ENCODE peak calls at places on chromosomes 1 and 21, in seven cellular contexts. L is sigmoid colon, D is kidney, B is lower leg skin, J is pancreas, Y is neural progenitor cell, K is stomach. O is an unnamed sample.

GRCh38 chr1:158506369-158506987 is 34.5 kb downstream of the OR10R2 start:
- DNase-seq in L (no peak), D (no peak), B (no peak), J (no peak), Y (peak), K (no peak), O (no peak)

GRCh38 chr1:37931148-37931492 is 15.7 kb downstream of the INPP5B start:
- DNase-seq in L (no peak), D (no peak), B (no peak), J (no peak), Y (no peak), K (no peak), O (no peak)

GRCh38 chr1:50620680-50621329 is 197.6 kb upstream of the DMRTA2 start:
- DNase-seq in L (no peak), D (peak), B (no peak), J (no peak), Y (peak), K (peak), O (no peak)

GRCh38 chr1:208544794-208545193 is 300.6 kb upstream of the PLXNA2 start:
- DNase-seq in L (no peak), D (no peak), B (no peak), J (no peak), Y (no peak), K (no peak), O (no peak)

GRCh38 chr21:34623519-34623918 is 8.6 kb upstream of the RCAN1 start:
- DNase-seq in L (no peak), D (no peak), B (peak), J (no peak), Y (no peak), K (no peak), O (no peak)

GRCh38 chr1:190563230-190563629 is 85.6 kb upstream of the BRINP3 start:
- DNase-seq in L (no peak), D (no peak), B (no peak), J (no peak), Y (no peak), K (no peak), O (no peak)

GRCh38 chr1:166950156-166950555 is 25.2 kb downstream of the ILDR2 start:
- DNase-seq in L (no peak), D (no peak), B (no peak), J (no peak), Y (peak), K (no peak), O (no peak)

GRCh38 chr21:35651166-35651565 is 409.2 kb downstream of the SETD4 start:
- DNase-seq in L (no peak), D (no peak), B (no peak), J (no peak), Y (peak), K (no peak), O (no peak)

GRCh38 chr21:25307489-25307888 is 299.8 kb downstream of the MRPL39 start:
- DNase-seq in L (no peak), D (no peak), B (no peak), J (no peak), Y (no peak), K (no peak), O (no peak)

GRCh38 chr1:232980336-232980978 is 30.0 kb downstream of the NTPCR start:
- DNase-seq in L (no peak), D (no peak), B (peak), J (no peak), Y (no peak), K (no peak), O (no peak)

GRCh38 chr1:61561666-61562065 is 163.3 kb downstream of the TM2D1 start:
- DNase-seq in L (no peak), D (no peak), B (no peak), J (no peak), Y (no peak), K (no peak), O (no peak)

GRCh38 chr1:9197186-9198099 is 37.1 kb upstream of the H6PD start:
- DNase-seq in L (no peak), D (no peak), B (no peak), J (no peak), Y (no peak), K (no peak), O (no peak)

GRCh38 chr21:39972471-39972870 is 105.2 kb downstream of the PCP4 start:
- DNase-seq in L (no peak), D (no peak), B (peak), J (no peak), Y (no peak), K (no peak), O (no peak)

GRCh38 chr1:10598088-10598712 is 123.5 kb downstream of the PEX14 start:
- DNase-seq in L (peak), D (no peak), B (no peak), J (no peak), Y (peak), K (peak), O (no peak)

GRCh38 chr1:161763522-161764098 is 2.5 kb upstream of the ATF6 start:
- DNase-seq in L (no peak), D (no peak), B (no peak), J (no peak), Y (peak), K (peak), O (no peak)

GRCh38 chr1:55437692-55438091 is 222.5 kb upstream of the USP24 start:
- DNase-seq in L (no peak), D (no peak), B (no peak), J (no peak), Y (no peak), K (no peak), O (no peak)

GRCh38 chr1:96845464-96845863 is 123.9 kb downstream of the PTBP2 start:
- DNase-seq in L (no peak), D (no peak), B (no peak), J (peak), Y (peak), K (peak), O (no peak)

GRCh38 chr1:36323636-36324321 is at the start of gene EVA1B:
- DNase-seq in L (peak), D (peak), B (peak), J (peak), Y (peak), K (peak), O (no peak)

GRCh38 chr1:109767596-109768334 is 4.0 kb upstream of the EPS8L3 start:
- DNase-seq in L (no peak), D (peak), B (peak), J (peak), Y (no peak), K (peak), O (no peak)

GRCh38 chr21:8990326-8991087 is 1530.9 kb upstream of the TPTE start:
- DNase-seq in L (peak), D (no peak), B (peak), J (no peak), Y (no peak), K (no peak), O (no peak)

GRCh38 chr1:238658766-238659165 is 727.6 kb upstream of the CHRM3 start:
- DNase-seq in L (no peak), D (no peak), B (no peak), J (no peak), Y (no peak), K (no peak), O (no peak)

GRCh38 chr1:203754455-203754864 is 10.5 kb upstream of the LAX1 start:
- DNase-seq in L (no peak), D (no peak), B (no peak), J (no peak), Y (no peak), K (no peak), O (no peak)

GRCh38 chr1:202205523-202206190 is 12.1 kb downstream of the LGR6 start:
- DNase-seq in L (no peak), D (no peak), B (no peak), J (no peak), Y (peak), K (no peak), O (no peak)

GRCh38 chr1:22323846-22324504 is 127.7 kb upstream of the ZBTB40 start:
- DNase-seq in L (peak), D (peak), B (peak), J (no peak), Y (no peak), K (peak), O (no peak)

DNA sequence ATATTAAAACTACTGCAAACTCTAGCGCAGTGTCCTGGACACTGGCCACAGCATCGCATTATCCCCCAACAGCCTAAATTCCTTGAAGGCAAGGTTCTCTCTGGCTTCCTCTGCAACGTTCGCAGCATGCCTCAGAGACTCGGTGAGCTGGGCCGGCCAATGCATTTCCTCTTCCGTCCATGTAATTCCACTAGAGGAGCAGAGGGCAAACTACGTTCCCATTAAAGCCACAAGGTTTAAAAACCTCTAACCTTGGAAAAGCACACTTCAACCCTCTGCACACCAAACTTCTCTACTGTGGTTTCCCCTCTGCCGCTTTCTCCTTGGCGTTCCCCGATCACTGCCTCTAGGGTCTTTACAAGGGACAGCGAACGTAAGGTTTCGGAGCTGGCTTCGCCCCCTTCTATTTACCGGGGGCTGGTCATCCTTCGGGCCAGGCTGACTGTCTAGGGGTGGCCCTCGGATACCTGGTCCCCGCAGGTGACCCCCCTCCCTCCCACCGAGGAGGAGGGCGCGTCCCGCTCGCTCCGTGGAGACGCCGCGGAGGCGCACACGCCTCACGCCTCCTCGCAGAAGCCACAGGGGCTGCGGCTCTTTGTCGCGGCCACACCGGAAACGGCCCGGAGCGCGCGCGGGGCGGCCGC is 451 bp upstream of the SMYD2 start:
- DNase-seq in L (no peak), D (peak), B (peak), J (no peak), Y (peak), K (peak), O (no peak)
- TF ChIP-seq CTCF in L (no peak), D (no peak), B (no peak), J (no peak), Y (no peak), K (no peak), O (no peak)

GRCh38 chr1:93635614-93636543 is 45.8 kb downstream of the BCAR3 start:
- DNase-seq in L (no peak), D (no peak), B (peak), J (no peak), Y (peak), K (no peak), O (no peak)
- H3K4me3 ChIP-seq in L (no peak), D (no peak), B (no peak), J (no peak), Y (peak), K (no peak), O (no peak)

GRCh38 chr1:183470961-183471747 is 1.1 kb upstream of the SMG7 start:
- DNase-seq in L (peak), D (peak), B (peak), J (peak), Y (peak), K (peak), O (peak)

GRCh38 chr1:183472488-183473285 is at the start of gene SMG7:
- DNase-seq in L (no peak), D (peak), B (peak), J (no peak), Y (peak), K (peak), O (no peak)

GRCh38 chr1:183470147-183470960 is 1.9 kb upstream of the SMG7 start:
- DNase-seq in L (peak), D (peak), B (peak), J (peak), Y (peak), K (peak), O (peak)

GRCh38 chr1:183473286-183473536 is 912 bp downstream of the SMG7 start:
- DNase-seq in L (no peak), D (no peak), B (no peak), J (no peak), Y (no peak), K (no peak), O (no peak)

DNA sequence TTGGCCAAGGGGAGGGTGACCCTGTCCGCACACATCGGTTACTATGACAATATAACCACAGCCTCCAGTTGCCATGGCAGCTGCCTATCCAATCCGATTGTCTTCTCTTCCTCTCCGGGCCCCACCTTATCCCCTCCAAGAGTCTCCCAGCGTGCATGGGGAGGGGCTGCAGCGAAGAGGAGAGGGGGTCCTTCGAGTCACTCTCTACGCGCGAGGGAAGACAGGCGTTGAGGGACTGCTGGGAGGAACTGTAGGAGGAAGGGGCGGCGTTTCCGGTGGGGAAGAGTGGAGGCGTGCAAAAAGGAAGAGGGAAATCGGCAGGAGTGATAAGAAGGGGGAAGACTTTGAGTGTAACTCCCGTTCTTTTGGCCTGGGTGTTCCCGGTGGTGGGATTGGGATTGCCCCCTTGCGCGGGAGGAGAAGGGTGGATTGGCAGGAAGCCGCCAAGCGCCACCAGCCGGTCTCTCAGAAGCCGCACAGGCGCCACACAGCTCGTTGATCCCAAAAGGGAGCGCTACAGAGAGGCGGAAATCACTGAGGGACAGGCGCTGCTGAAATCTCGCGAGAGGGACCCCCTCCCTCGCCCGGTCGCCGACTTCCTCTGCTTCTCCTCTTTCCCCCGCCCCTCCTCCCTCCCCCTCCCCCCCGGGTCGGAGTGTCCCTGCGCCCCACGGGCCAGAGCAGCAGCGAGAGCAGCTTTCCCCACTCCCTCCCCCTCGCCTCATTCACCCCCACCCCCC is 381 bp upstream of the SMG7 start:
- DNase-seq in L (peak), D (peak), B (peak), J (peak), Y (peak), K (peak), O (peak)
- TF ChIP-seq CTCF in L (no peak), D (no peak), B (no peak), J (no peak), Y (peak), K (no peak), O (no peak)

DNA sequence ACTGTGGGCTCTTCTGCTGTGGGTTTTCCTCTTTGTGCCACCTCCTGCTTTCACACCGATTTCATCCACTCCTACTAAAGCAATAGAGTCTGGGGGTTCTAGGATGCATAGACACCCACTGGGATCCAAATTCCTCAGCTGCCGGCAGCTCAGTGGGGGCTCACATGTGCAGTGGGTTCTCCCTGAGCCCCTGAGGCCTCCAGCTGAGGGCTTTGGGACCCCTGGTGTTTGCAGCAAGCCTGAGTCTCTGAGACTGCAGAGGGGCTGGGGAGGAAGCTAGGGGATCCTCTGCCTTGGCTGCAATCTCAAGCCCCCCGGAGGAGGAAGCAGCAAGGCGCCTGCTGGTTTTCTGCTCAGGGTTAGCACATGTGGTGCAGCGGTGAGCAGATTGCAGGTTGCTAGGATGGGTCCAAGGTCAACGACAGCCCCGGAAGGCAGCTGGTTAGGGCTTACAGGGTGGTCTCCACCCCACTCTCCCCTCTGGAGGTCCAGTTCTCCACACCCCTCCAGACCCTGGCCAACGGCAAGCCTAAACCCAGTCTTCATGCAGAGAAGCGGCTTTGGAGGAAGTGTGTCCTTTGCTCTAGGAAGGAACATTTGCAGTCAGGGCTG is 269.3 kb upstream of the VAMP3 start:
- DNase-seq in L (no peak), D (no peak), B (no peak), J (no peak), Y (no peak), K (no peak), O (no peak)
- H3K4me3 ChIP-seq in L (no peak), D (no peak), B (no peak), J (no peak), Y (no peak), K (no peak), O (no peak)

DNA sequence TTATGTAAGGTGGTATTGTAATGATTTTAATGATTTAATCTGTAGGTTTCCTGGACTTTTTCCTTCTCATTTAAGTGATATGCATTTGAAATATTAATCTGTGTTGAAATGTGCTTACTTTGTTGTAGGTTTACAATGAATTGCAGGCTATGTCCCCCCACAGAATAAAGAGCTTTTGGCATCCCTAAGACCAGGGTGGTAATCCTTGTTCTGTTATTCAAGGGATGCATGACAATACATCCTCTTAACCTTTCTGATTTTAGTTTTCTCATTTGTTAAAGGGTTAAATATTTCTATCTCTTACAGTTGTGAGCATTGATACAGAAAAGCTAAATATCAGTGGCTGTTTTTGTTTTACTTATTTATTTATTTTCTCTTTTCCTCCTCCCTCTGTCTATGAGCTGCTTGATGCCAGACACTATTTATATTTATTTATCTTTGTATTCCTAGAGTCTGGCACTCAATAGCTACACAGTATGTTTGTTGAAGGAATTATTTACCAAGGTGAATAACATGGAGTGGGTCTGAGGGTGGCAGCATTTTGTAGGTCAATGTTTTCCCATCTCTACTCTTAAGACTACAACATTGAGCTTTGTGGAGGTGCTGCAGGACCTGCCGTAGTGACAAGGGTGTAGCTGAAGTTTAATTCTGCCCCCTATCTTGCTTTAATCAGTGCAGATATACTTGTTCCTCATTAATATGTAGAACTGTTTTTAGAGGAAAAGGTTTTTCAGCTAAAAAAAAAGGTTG is 19.9 kb upstream of the ADGRL2 start:
- DNase-seq in L (no peak), D (no peak), B (no peak), J (no peak), Y (no peak), K (no peak), O (no peak)
- TF ChIP-seq CTCF in L (no peak), D (no peak), B (no peak), J (no peak), Y (no peak), K (no peak), O (no peak)

GRCh38 chr21:44062380-44062779 is 44.8 kb upstream of the PWP2 start:
- DNase-seq in L (no peak), D (no peak), B (peak), J (no peak), Y (no peak), K (no peak), O (no peak)
- H3K4me3 ChIP-seq in L (no peak), D (no peak), B (no peak), J (no peak), Y (no peak), K (no peak), O (no peak)

DNA sequence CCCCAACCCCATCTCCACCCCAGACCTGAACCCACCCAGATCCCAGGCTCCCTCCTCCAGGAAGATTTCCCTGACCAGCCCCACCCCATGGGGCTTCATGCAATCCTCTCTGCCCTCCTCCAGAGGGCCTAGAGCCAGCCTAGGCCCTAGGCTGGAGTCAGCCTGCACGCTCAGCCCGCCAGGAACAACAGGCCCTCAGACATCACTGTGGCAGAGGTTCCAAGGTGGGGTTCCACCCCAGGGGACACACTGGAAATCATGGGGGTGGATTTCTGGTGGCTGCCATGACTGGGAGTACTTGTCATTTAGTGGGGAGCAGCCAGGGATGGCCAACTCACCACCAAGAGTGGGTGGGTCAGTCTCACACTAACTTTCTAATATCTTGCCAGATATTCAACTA is 122.0 kb downstream of the GLIS1 start:
- DNase-seq in L (peak), D (no peak), B (peak), J (no peak), Y (peak), K (peak), O (no peak)
- TF ChIP-seq CTCF in L (no peak), D (no peak), B (no peak), J (no peak), Y (peak), K (no peak), O (peak)

DNA sequence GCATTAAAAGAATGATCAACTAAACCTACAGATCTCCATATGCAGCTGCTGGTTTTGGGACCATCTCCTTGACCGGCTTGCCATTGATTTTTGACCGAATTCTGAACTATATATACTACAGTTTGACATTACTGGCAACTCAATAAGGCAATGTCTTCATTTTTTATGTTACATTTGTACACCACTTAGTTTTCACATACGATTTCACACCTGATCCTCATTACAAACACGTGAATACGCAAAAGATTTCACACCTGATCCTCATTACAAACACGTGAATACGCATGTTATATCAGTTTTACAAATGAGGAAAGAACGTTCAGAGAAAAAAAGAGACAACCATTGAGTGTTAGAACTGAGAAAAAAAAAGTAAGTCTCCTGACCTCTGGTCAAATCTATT is 1.1 kb downstream of the SASS6 start:
- DNase-seq in L (no peak), D (no peak), B (no peak), J (no peak), Y (no peak), K (no peak), O (no peak)
- H3K4me3 ChIP-seq in L (no peak), D (peak), B (no peak), J (no peak), Y (peak), K (peak), O (peak)

GRCh38 chr1:234730542-234731370 is 120.8 kb upstream of the IRF2BP2 start:
- DNase-seq in L (peak), D (no peak), B (no peak), J (no peak), Y (no peak), K (no peak), O (no peak)
- TF ChIP-seq CTCF in L (no peak), D (no peak), B (no peak), J (no peak), Y (no peak), K (no peak), O (no peak)

O was measured in HFF-Myc.